ENCODE peak calls at places on chromosomes 4 and X, in six cellular contexts. L is lower leg skin, Z is neural progenitor cell, G is fibroblast of lung, N is suprapubic skin, U is psoas muscle. Y is an unnamed sample.

GRCh38 chr4:87853108-87853507 is 20.3 kb downstream of the MEPE start:
- DNase-seq in L (no peak), Z (peak), G (peak), N (no peak), U (no peak), Y (no peak)

GRCh38 chrX:151984328-151984727 is 9.9 kb upstream of the GABRE start:
- DNase-seq in L (peak), Z (no peak), G (peak), N (no peak), U (peak), Y (no peak)

GRCh38 chrX:51484616-51485015 is 11.8 kb downstream of the NUDT11 start:
- DNase-seq in L (no peak), Z (peak), G (no peak), N (no peak), U (no peak), Y (no peak)

GRCh38 chr4:82621212-82621611 is 59.4 kb upstream of the TMEM150C start:
- DNase-seq in L (no peak), Z (peak), G (no peak), N (no peak), U (no peak), Y (no peak)

GRCh38 chrX:31376408-31376807 is 304.6 kb upstream of the FTHL17 start:
- DNase-seq in L (no peak), Z (no peak), G (no peak), N (no peak), U (no peak), Y (no peak)

GRCh38 chrX:63581906-63582305 is 203.1 kb downstream of the ARHGEF9 start:
- DNase-seq in L (no peak), Z (no peak), G (no peak), N (no peak), U (no peak), Y (no peak)

GRCh38 chr4:101123231-101123630 is 224.1 kb downstream of the PPP3CA start:
- DNase-seq in L (no peak), Z (no peak), G (peak), N (no peak), U (no peak), Y (no peak)

GRCh38 chrX:44344194-44344593 is 722 bp upstream of the EFHC2 start:
- DNase-seq in L (no peak), Z (no peak), G (no peak), N (no peak), U (peak), Y (no peak)

GRCh38 chr4:40189997-40190396 is 6.8 kb upstream of the RHOH start:
- DNase-seq in L (no peak), Z (no peak), G (no peak), N (no peak), U (no peak), Y (no peak)

GRCh38 chrX:38649674-38650647 is 88.6 kb downstream of the TSPAN7 start:
- DNase-seq in L (no peak), Z (no peak), G (no peak), N (no peak), U (no peak), Y (no peak)

GRCh38 chrX:38973327-38973726 is 172.1 kb downstream of the MID1IP1 start:
- DNase-seq in L (no peak), Z (no peak), G (no peak), N (no peak), U (no peak), Y (no peak)

GRCh38 chrX:149286940-149287349 is 218.2 kb downstream of the IDS start:
- DNase-seq in L (no peak), Z (peak), G (peak), N (no peak), U (peak), Y (no peak)

GRCh38 chrX:116276191-116276700 is 105.7 kb downstream of the AGTR2 start:
- DNase-seq in L (no peak), Z (no peak), G (no peak), N (no peak), U (no peak), Y (no peak)

GRCh38 chr4:23235613-23236390 is 543.1 kb downstream of the GBA3 start:
- DNase-seq in L (no peak), Z (peak), G (peak), N (no peak), U (no peak), Y (no peak)

GRCh38 chrX:130260316-130260715 is 8.4 kb downstream of the ZNF280C start:
- DNase-seq in L (no peak), Z (no peak), G (peak), N (no peak), U (no peak), Y (no peak)

GRCh38 chr4:52799813-52800212 is 48.6 kb upstream of the ERVMER34-1 start:
- DNase-seq in L (no peak), Z (no peak), G (no peak), N (no peak), U (no peak), Y (no peak)

GRCh38 chrX:120450163-120450562 is 18.9 kb downstream of the LAMP2 start:
- DNase-seq in L (no peak), Z (peak), G (no peak), N (no peak), U (no peak), Y (no peak)

GRCh38 chrX:77527233-77528001 is 80.2 kb downstream of the FGF16 start:
- DNase-seq in L (no peak), Z (peak), G (no peak), N (no peak), U (peak), Y (no peak)

GRCh38 chr4:165532976-165533375 is 154.2 kb downstream of the CPE start:
- DNase-seq in L (no peak), Z (peak), G (no peak), N (no peak), U (no peak), Y (no peak)

GRCh38 chr4:26273308-26273980 is 47.4 kb upstream of the RBPJ start:
- DNase-seq in L (no peak), Z (peak), G (no peak), N (no peak), U (peak), Y (no peak)

GRCh38 chr4:9594948-9595347 is 150.7 kb downstream of the DEFB131A start:
- DNase-seq in L (no peak), Z (no peak), G (no peak), N (no peak), U (no peak), Y (no peak)

GRCh38 chr4:3436798-3437581 is 4.8 kb upstream of the HGFAC start:
- DNase-seq in L (no peak), Z (no peak), G (peak), N (no peak), U (peak), Y (no peak)

GRCh38 chr4:141654098-141654497 is 17.7 kb downstream of the IL15 start:
- DNase-seq in L (no peak), Z (peak), G (peak), N (no peak), U (peak), Y (no peak)

DNA sequence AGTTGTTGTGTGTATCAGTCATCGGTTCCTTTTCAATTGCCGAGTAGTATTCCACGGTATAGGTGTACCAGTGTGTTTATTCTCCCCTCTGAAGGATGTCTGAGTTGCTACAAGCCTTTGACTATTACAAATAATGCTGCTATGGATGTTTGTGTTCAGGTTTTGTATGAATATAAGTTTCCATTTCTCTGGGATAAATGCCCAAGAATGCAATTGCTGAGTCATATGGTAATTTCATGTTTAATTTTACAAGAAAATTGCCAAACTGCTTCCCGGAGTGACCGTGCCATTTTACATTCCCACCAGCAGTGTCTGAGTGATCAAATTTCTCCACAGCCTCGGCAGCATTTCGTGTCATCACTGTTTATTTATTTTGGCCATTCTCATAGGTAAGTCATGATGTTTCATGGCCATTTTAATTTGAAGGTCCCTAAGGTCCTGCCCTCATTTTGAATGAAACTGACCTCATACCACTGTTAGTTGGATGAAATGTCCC is 73.9 kb downstream of the IRF2 start:
- DNase-seq in L (peak), Z (no peak), G (peak), N (no peak), U (no peak), Y (no peak)
- TF ChIP-seq CTCF in L (no peak), Z (no peak), G (peak), N (no peak), U (peak), Y (no peak)

DNA sequence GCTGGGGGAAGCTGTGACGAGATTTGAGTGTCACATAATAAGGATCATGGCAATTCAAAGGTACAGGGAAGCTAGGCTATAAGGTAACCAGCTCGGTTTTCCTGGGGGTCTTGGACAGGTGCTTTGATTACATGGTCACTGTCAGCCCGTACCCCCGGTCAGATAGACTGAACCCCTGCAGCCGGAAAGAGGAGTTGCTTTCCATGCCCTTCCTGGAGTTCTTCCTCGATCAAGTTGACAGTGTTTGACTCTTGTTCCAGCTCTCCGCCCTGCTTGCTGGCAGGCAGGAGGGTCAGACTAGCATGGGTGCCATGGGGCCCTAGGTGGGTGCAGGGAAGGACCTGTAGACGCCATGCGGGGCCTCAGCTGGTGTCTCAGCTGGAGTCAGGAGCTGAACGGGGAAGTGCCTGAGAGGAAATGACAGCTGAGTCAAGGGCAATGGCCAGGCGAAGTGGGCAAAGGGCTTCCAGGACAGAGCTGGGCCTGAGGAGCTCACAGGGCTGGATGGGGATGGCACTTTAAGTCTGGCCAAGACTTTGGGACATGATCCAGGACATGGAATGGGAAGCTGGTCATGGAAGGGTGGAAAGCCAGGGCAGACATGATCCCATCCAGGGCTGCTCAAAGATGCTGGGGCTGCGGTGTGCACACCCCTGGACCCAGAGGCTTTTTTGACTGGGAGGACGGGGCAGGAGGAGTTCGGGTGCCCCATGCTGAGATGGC is 1.6 kb downstream of the TMEM187 start:
- DNase-seq in L (peak), Z (no peak), G (no peak), N (no peak), U (no peak), Y (no peak)
- H3K4me3 ChIP-seq in L (no peak), Z (no peak), G (no peak), N (peak), U (peak), Y (peak)

GRCh38 chr4:139523076-139523475 is 32.9 kb downstream of the SETD7 start:
- DNase-seq in L (no peak), Z (no peak), G (peak), N (no peak), U (no peak), Y (no peak)

GRCh38 chr4:139524062-139524631 is 31.9 kb downstream of the SETD7 start:
- DNase-seq in L (no peak), Z (peak), G (peak), N (no peak), U (no peak), Y (no peak)

GRCh38 chr4:139521764-139522373 is 34.1 kb downstream of the SETD7 start:
- DNase-seq in L (no peak), Z (no peak), G (no peak), N (no peak), U (no peak), Y (no peak)

GRCh38 chr4:139525414-139525813 is 30.6 kb downstream of the SETD7 start:
- DNase-seq in L (no peak), Z (no peak), G (no peak), N (no peak), U (no peak), Y (no peak)

DNA sequence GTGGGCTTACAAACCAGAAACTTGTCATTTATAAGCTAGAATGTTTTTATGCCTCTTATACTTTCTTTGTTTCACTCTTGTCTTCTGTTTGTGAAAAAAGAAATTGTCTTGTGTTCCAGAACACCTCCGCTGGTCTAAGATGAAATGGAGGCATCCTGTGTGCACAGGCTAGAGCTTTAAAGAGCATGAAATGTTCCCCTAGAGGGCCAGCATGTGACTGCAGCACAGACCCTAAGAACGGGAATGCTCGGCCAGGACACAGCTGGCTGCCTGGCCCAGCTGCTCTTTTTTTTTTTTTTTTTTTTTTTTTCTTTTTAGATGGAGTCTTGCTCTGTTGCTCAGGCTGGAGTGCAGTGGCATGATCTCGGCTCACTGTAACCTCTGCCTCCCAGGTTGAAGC is 33.6 kb downstream of the SETD7 start:
- DNase-seq in L (no peak), Z (peak), G (no peak), N (no peak), U (no peak), Y (no peak)
- TF ChIP-seq CTCF in L (no peak), Z (peak), G (no peak), N (no peak), U (no peak), Y (no peak)

GRCh38 chr4:153252122-153252521 is 47.9 kb downstream of the TRIM2 start:
- DNase-seq in L (peak), Z (no peak), G (no peak), N (no peak), U (no peak), Y (no peak)

GRCh38 chr4:153257966-153258365 is 53.7 kb downstream of the TRIM2 start:
- DNase-seq in L (no peak), Z (peak), G (no peak), N (no peak), U (no peak), Y (no peak)

GRCh38 chr4:153258750-153259149 is 54.5 kb downstream of the TRIM2 start:
- DNase-seq in L (no peak), Z (peak), G (no peak), N (no peak), U (no peak), Y (no peak)

GRCh38 chr4:153257151-153257620 is 52.9 kb downstream of the TRIM2 start:
- DNase-seq in L (no peak), Z (peak), G (peak), N (no peak), U (peak), Y (no peak)

DNA sequence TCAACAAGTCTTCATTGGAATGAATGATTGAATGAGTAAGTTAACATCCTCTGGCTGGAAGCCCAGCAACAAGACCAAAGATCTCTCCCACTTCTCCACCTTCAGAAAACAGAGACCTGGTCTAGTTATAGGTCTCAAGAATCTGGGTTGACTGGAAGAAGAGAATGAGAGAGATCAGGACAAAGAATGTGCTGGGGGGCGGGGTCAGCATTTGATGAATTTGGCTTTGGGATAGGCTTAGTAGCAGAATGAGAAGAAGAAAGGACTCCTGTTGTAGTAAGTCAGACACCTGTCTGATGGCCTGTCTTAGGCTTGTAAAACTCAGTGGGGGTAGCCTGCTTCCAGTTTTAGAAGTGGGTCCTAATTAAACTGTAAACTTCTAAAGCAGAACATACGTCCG is 51.0 kb downstream of the TRIM2 start:
- DNase-seq in L (no peak), Z (no peak), G (no peak), N (no peak), U (no peak), Y (no peak)
- H3K4me3 ChIP-seq in L (no peak), Z (no peak), G (no peak), N (no peak), U (no peak), Y (no peak)

GRCh38 chrX:69496143-69496542 is 8.0 kb upstream of the NALF2 start:
- DNase-seq in L (no peak), Z (no peak), G (no peak), N (no peak), U (no peak), Y (no peak)

GRCh38 chrX:69493766-69494165 is 10.4 kb upstream of the NALF2 start:
- DNase-seq in L (no peak), Z (no peak), G (no peak), N (no peak), U (no peak), Y (no peak)

GRCh38 chrX:69489625-69490024 is 14.5 kb upstream of the NALF2 start:
- DNase-seq in L (no peak), Z (peak), G (no peak), N (no peak), U (no peak), Y (no peak)

GRCh38 chrX:69493193-69493592 is 10.9 kb upstream of the NALF2 start:
- DNase-seq in L (no peak), Z (peak), G (no peak), N (no peak), U (no peak), Y (no peak)
- TF ChIP-seq CTCF in L (no peak), Z (peak), G (peak), N (no peak), U (peak), Y (no peak)

GRCh38 chrX:40172980-40173661 is 75.4 kb upstream of the BCOR start:
- DNase-seq in L (no peak), Z (no peak), G (no peak), N (no peak), U (no peak), Y (no peak)
- H3K4me3 ChIP-seq in L (no peak), Z (peak), G (no peak), N (peak), U (peak), Y (peak)

DNA sequence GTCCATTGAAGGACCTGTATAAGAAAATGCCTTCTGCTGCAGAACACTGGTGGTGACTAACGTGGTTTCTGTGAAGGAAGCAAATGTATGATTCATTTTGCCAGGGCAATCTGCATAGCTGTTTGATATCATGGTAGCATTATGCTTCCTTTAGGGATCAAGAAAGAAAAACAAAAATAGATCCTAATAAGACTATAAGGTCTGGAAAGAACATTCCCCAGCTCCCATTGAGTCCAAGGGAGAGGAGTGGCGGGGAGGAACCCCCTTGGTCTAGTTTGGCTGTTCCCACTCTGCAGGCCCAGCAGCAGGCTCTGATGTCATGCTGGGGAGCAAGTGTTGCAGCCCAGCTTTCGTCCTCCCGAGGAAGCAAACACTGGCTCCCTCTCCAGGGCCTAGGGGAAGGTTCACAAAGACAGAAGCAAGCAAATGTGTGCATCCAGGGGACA is 154.5 kb upstream of the GALNT7 start:
- DNase-seq in L (no peak), Z (peak), G (peak), N (no peak), U (no peak), Y (no peak)
- TF ChIP-seq CTCF in L (no peak), Z (peak), G (peak), N (no peak), U (no peak), Y (no peak)

GRCh38 chr4:14249226-14249625 is 621.7 kb upstream of the BOD1L1 start:
- DNase-seq in L (no peak), Z (no peak), G (no peak), N (no peak), U (no peak), Y (no peak)

DNA sequence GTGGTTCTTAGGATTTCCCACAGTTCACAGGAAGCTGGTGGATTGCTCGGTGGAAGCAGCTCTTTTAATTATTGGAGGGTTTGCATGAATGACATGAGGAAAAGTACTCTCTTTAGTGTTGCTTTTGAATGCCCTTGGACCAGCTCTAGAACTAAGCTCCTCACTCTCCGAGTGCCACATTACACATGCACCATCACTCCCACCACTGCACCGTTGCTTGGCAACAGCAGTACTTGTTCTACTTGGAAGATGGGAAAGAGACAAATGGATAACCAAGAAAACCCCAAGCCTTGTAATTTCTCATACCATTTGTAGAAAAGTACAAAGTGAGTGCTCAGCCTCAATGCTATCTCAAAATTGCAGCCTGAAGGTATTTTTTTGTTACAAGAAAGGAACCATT is 620.2 kb upstream of the BOD1L1 start:
- DNase-seq in L (no peak), Z (peak), G (no peak), N (no peak), U (no peak), Y (no peak)
- H3K4me3 ChIP-seq in L (no peak), Z (no peak), G (no peak), N (no peak), U (no peak), Y (no peak)

Y was measured in coronary artery.